ENCODE peak calls at places on chromosomes 2 and 18, in nine cellular contexts. D is HT1080; O is anterior cingulate cortex; V is astrocyte; J is T-helper 2 cell; P is bronchial epithelial cell; R is stimulated activated CD4-positive, alpha-beta T cell treated with anti-CD3 and anti-CD28 coated beads, Interleukin-4, amount 100 ng/mL, for 48 hours; U is aorta; F is NCI-H1105. T is an unnamed sample.

GRCh38 chr2:100380681-100381080 is 36.8 kb downstream of the CHST10 start:
- DNase-seq in D (no peak), O (no peak), V (no peak), J (no peak), P (no peak), R (no peak), U (no peak), F (no peak), T (no peak)

GRCh38 chr2:181468857-181469256 is 11.7 kb downstream of the ITGA4 start:
- DNase-seq in D (no peak), O (no peak), V (peak; percentile 27), J (no peak), P (no peak), R (no peak), U (no peak), F (no peak), T (no peak)

GRCh38 chr2:163123526-163123925 is 285.0 kb upstream of the KCNH7 start:
- DNase-seq in D (no peak), O (no peak), V (no peak), J (no peak), P (peak; percentile 45), R (no peak), U (no peak), F (no peak), T (no peak)

GRCh38 chr2:57806449-57806968 is 240.1 kb upstream of the VRK2 start:
- DNase-seq in D (no peak), O (no peak), V (no peak), J (no peak), P (no peak), R (no peak), U (no peak), F (no peak), T (no peak)

GRCh38 chr2:199955007-199955338 is 318 bp downstream of the TYW5 start:
- DNase-seq in D (no peak), O (no peak), V (peak; percentile 9), J (no peak), P (no peak), R (no peak), U (no peak), F (no peak), T (no peak)

GRCh38 chr18:32695534-32695933 is 77.3 kb downstream of the KLHL14 start:
- DNase-seq in D (peak; percentile 7), O (no peak), V (no peak), J (no peak), P (peak; percentile 76), R (no peak), U (no peak), F (no peak), T (no peak)

GRCh38 chr2:170651603-170652002 is 63.5 kb upstream of the SP5 start:
- DNase-seq in D (no peak), O (no peak), V (no peak), J (no peak), P (no peak), R (no peak), U (no peak), F (no peak), T (no peak)

GRCh38 chr2:207487650-207488315 is 42.0 kb upstream of the CREB1 start:
- DNase-seq in D (peak; percentile 97), O (no peak), V (peak; percentile 90), J (no peak), P (peak; percentile 73), R (no peak), U (no peak), F (no peak), T (no peak)

GRCh38 chr2:109514857-109515256 is 98.9 kb downstream of the SEPTIN10 start:
- DNase-seq in D (no peak), O (no peak), V (no peak), J (no peak), P (no peak), R (no peak), U (no peak), F (no peak), T (no peak)

GRCh38 chr2:14194233-14194632 is 438.3 kb upstream of the LRATD1 start:
- DNase-seq in D (no peak), O (no peak), V (no peak), J (no peak), P (no peak), R (no peak), U (no peak), F (no peak), T (no peak)

GRCh38 chr2:222959358-222959757 is 92.6 kb upstream of the KCNE4 start:
- DNase-seq in D (peak; percentile 88), O (no peak), V (peak; percentile 89), J (no peak), P (peak; percentile 84), R (no peak), U (no peak), F (no peak), T (no peak)

GRCh38 chr2:18800240-18800971 is 211.0 kb upstream of the NT5C1B start:
- DNase-seq in D (no peak), O (no peak), V (no peak), J (no peak), P (no peak), R (no peak), U (no peak), F (no peak), T (no peak)

GRCh38 chr2:100383306-100383705 is 34.2 kb downstream of the CHST10 start:
- DNase-seq in D (no peak), O (no peak), V (no peak), J (no peak), P (no peak), R (no peak), U (no peak), F (no peak), T (no peak)

GRCh38 chr2:238024986-238025385 is 35.8 kb upstream of the SCLY start:
- DNase-seq in D (peak; percentile 81), O (no peak), V (peak; percentile 82), J (no peak), P (peak; percentile 84), R (peak; percentile 13), U (no peak), F (no peak), T (no peak)

GRCh38 chr2:48110497-48110896 is 204.2 kb upstream of the FBXO11 start:
- DNase-seq in D (no peak), O (no peak), V (no peak), J (no peak), P (peak; percentile 56), R (no peak), U (no peak), F (no peak), T (no peak)

GRCh38 chr2:158618859-158619490 is 162.2 kb downstream of the PKP4 start:
- DNase-seq in D (no peak), O (no peak), V (no peak), J (no peak), P (peak; percentile 64), R (no peak), U (no peak), F (no peak), T (no peak)

GRCh38 chr18:59156316-59156715 is 16.6 kb downstream of the SEC11C start:
- DNase-seq in D (no peak), O (no peak), V (no peak), J (no peak), P (no peak), R (no peak), U (no peak), F (no peak), T (no peak)

GRCh38 chr2:172704072-172704936 is 31.3 kb upstream of the RAPGEF4 start:
- DNase-seq in D (peak; percentile 39), O (no peak), V (no peak), J (no peak), P (peak; percentile 40), R (no peak), U (no peak), F (no peak), T (no peak)

GRCh38 chr2:183723278-183723677 is 599.0 kb downstream of the NUP35 start:
- DNase-seq in D (no peak), O (no peak), V (no peak), J (no peak), P (no peak), R (no peak), U (no peak), F (no peak), T (no peak)

GRCh38 chr18:59988098-59988706 is 88.4 kb downstream of the PMAIP1 start:
- DNase-seq in D (peak; percentile 26), O (no peak), V (peak; percentile 34), J (no peak), P (peak; percentile 59), R (peak; percentile 19), U (no peak), F (peak; percentile 43), T (peak; percentile 46)

GRCh38 chr2:238895901-238896600 is 48.2 kb downstream of the TWIST2 start:
- DNase-seq in D (peak; percentile 84), O (no peak), V (peak; percentile 93), J (no peak), P (no peak), R (no peak), U (peak; percentile 85), F (no peak), T (no peak)

GRCh38 chr18:27825735-27826477 is 351.0 kb downstream of the CDH2 start:
- DNase-seq in D (no peak), O (no peak), V (no peak), J (no peak), P (no peak), R (no peak), U (no peak), F (no peak), T (no peak)